ENCODE peak calls at places on chromosomes 2 and 18, in seven cellular contexts. One of them, this sample, is unnamed.

GRCh38 chr2:54634564-54635511 is 88.6 kb upstream of the EML6 start:
- DNase-seq in ecto neural progenitor cell: no peak
- DNase-seq in WERI-Rb-1: no peak
- DNase-seq in lower lobe of right lung: no peak
- DNase-seq in AG10803: peak; percentile 62
- DNase-seq in sciatic nerve: no peak
- DNase-seq in adrenal gland: peak; percentile 57
- DNase-seq in this sample: no peak

GRCh38 chr2:68807821-68808266 is 63.4 kb downstream of the BMP10 start:
- DNase-seq in lower lobe of right lung: peak; percentile 60
- DNase-seq in WERI-Rb-1: no peak
- DNase-seq in AG10803: peak; percentile 43
- DNase-seq in adrenal gland: no peak
- DNase-seq in sciatic nerve: no peak
- DNase-seq in ecto neural progenitor cell: no peak
- DNase-seq in this sample: peak; percentile 65

GRCh38 chr18:79903787-79904356 is 47.6 kb downstream of the SLC66A2 start:
- DNase-seq in AG10803: no peak
- DNase-seq in lower lobe of right lung: no peak
- DNase-seq in WERI-Rb-1: peak; percentile 8
- DNase-seq in sciatic nerve: peak; percentile 55
- DNase-seq in ecto neural progenitor cell: no peak
- DNase-seq in adrenal gland: peak; percentile 15
- DNase-seq in this sample: peak; percentile 62

GRCh38 chr18:77095356-77096030 is 37.1 kb downstream of the MBP start:
- DNase-seq in adrenal gland: no peak
- DNase-seq in ecto neural progenitor cell: no peak
- DNase-seq in WERI-Rb-1: no peak
- DNase-seq in sciatic nerve: no peak
- DNase-seq in lower lobe of right lung: no peak
- DNase-seq in AG10803: no peak
- DNase-seq in this sample: no peak

GRCh38 chr2:189834059-189834458 is 49.8 kb downstream of the PMS1 start:
- DNase-seq in adrenal gland: no peak
- DNase-seq in AG10803: no peak
- DNase-seq in ecto neural progenitor cell: no peak
- DNase-seq in lower lobe of right lung: no peak
- DNase-seq in sciatic nerve: no peak
- DNase-seq in WERI-Rb-1: no peak
- DNase-seq in this sample: no peak

GRCh38 chr2:19474128-19474527 is 115.7 kb upstream of the OSR1 start:
- DNase-seq in lower lobe of right lung: no peak
- DNase-seq in WERI-Rb-1: no peak
- DNase-seq in adrenal gland: peak; percentile 15
- DNase-seq in AG10803: peak; percentile 93
- DNase-seq in ecto neural progenitor cell: no peak
- DNase-seq in sciatic nerve: peak; percentile 61
- DNase-seq in this sample: no peak

GRCh38 chr2:220437938-220438337 is 810.5 kb downstream of the SLC4A3 start:
- DNase-seq in sciatic nerve: no peak
- DNase-seq in adrenal gland: no peak
- DNase-seq in lower lobe of right lung: no peak
- DNase-seq in ecto neural progenitor cell: no peak
- DNase-seq in WERI-Rb-1: no peak
- DNase-seq in AG10803: no peak
- DNase-seq in this sample: no peak

GRCh38 chr2:202375611-202376408 is at the start of gene BMPR2:
- DNase-seq in ecto neural progenitor cell: peak; percentile 94
- DNase-seq in AG10803: peak; percentile 88
- DNase-seq in WERI-Rb-1: peak; percentile 90
- DNase-seq in adrenal gland: peak; percentile 90
- DNase-seq in lower lobe of right lung: peak; percentile 92
- DNase-seq in sciatic nerve: peak; percentile 92
- DNase-seq in this sample: peak; percentile 94